ENCODE peak calls at places on chromosome X, in seven cellular contexts. K, M, C, V, S, Y and A are unnamed samples.
A peak's percentile ranks its signal among the peaks of the same experiment; 100 is the strongest.

GRCh38 chrX:8913665-8914409 is 112.7 kb upstream of the FAM9A start:
- DNase-seq in Y (no peak), K (no peak), C (no peak), M (peak; percentile 11), V (peak; percentile 30), S (peak; percentile 46), A (no peak)

GRCh38 chrX:42496239-42496638 is 281.7 kb downstream of the PPP1R2C start:
- DNase-seq in V (no peak), M (no peak), C (peak; percentile 0), K (no peak), S (no peak), Y (no peak), A (no peak)

GRCh38 chrX:110421499-110422455 is 63.1 kb downstream of the RTL9 start:
- DNase-seq in V (no peak), S (no peak), K (no peak), M (no peak), Y (no peak), C (peak; percentile 23), A (no peak)

GRCh38 chrX:17535229-17535628 is 160.2 kb downstream of the NHS start:
- DNase-seq in V (peak; percentile 32), K (peak; percentile 35), Y (no peak), M (peak; percentile 47), C (no peak), S (no peak), A (peak; percentile 11)

GRCh38 chrX:114532093-114532805 is 51.6 kb upstream of the HTR2C start:
- DNase-seq in S (no peak), V (no peak), M (no peak), C (no peak), K (no peak), Y (no peak), A (no peak)

GRCh38 chrX:41526925-41527324 is 79.8 kb downstream of the NYX start:
- DNase-seq in S (peak; percentile 3), V (no peak), M (peak; percentile 72), C (no peak), K (no peak), Y (no peak), A (no peak)

GRCh38 chrX:3514996-3515395 is 168.5 kb upstream of the MXRA5 start:
- DNase-seq in V (no peak), K (no peak), Y (no peak), S (no peak), C (no peak), M (peak; percentile 66), A (no peak)

GRCh38 chrX:154419688-154420401 is 8.5 kb downstream of the TAFAZZIN start:
- DNase-seq in M (no peak), S (no peak), C (peak; percentile 12), K (no peak), Y (no peak), V (no peak), A (no peak)

GRCh38 chrX:63513825-63514574 is 162.9 kb upstream of the SPIN4 start:
- DNase-seq in K (no peak), S (peak; percentile 49), Y (no peak), C (no peak), V (peak; percentile 18), M (peak; percentile 83), A (no peak)

GRCh38 chrX:29662101-29662500 is 553.3 kb upstream of the MAGEB2 start:
- DNase-seq in Y (no peak), C (no peak), S (no peak), V (peak; percentile 11), M (peak; percentile 64), K (no peak), A (no peak)

GRCh38 chrX:20522420-20522819 is 255.7 kb upstream of the RPS6KA3 start:
- DNase-seq in C (no peak), S (no peak), V (no peak), M (no peak), Y (no peak), K (no peak), A (no peak)

GRCh38 chrX:133375558-133376340 is 39.5 kb downstream of the GPC4 start:
- DNase-seq in K (no peak), M (no peak), C (no peak), V (peak; percentile 3), Y (no peak), S (no peak), A (no peak)

GRCh38 chrX:111360839-111361238 is 51.2 kb downstream of the DCX start:
- DNase-seq in Y (no peak), C (no peak), V (no peak), M (no peak), S (no peak), K (no peak), A (no peak)

GRCh38 chrX:106927023-106927422 is 6.8 kb downstream of the CLDN2 start:
- DNase-seq in V (no peak), Y (no peak), C (no peak), K (no peak), M (no peak), S (no peak), A (no peak)

GRCh38 chrX:155966876-155967275 is 30.6 kb upstream of the IL9R start:
- DNase-seq in S (peak; percentile 1), V (no peak), K (peak; percentile 62), Y (peak; percentile 3), M (peak; percentile 25), C (peak; percentile 44), A (peak; percentile 2)

GRCh38 chrX:111040377-111041017 is 55.5 kb upstream of the PAK3 start:
- DNase-seq in V (no peak), S (no peak), Y (no peak), M (peak; percentile 0), C (no peak), K (no peak), A (no peak)

GRCh38 chrX:18426004-18426320 is 554 bp downstream of the CDKL5 start:
- DNase-seq in V (no peak), S (no peak), Y (no peak), M (no peak), C (no peak), K (no peak), A (no peak)

GRCh38 chrX:72262077-72262476 is 15.0 kb downstream of the RPS4X start:
- DNase-seq in C (no peak), K (no peak), Y (no peak), S (no peak), M (no peak), V (no peak), A (no peak)

GRCh38 chrX:153875391-153876111 is 10.4 kb downstream of the L1CAM start:
- DNase-seq in V (peak; percentile 81), M (peak; percentile 47), K (peak; percentile 34), C (no peak), S (no peak), Y (peak; percentile 22), A (peak; percentile 39)

GRCh38 chrX:103396186-103396585 is 19.8 kb downstream of the BEX3 start:
- DNase-seq in V (no peak), K (no peak), S (peak; percentile 5), C (no peak), M (peak; percentile 74), Y (no peak), A (no peak)

GRCh38 chrX:2696698-2697215 is 5.7 kb downstream of the CD99 start:
- DNase-seq in Y (peak; percentile 57), S (no peak), M (peak; percentile 95), V (peak; percentile 53), K (peak; percentile 86), C (no peak), A (peak; percentile 48)

GRCh38 chrX:148691456-148691855 is 191.0 kb downstream of the AFF2 start:
- DNase-seq in K (no peak), C (no peak), M (no peak), S (no peak), Y (no peak), V (no peak), A (no peak)